ENCODE peak calls at places on chromosome 22, in seven cellular contexts. S is HCT116, N is H1, B is K562, I is HepG2, Z is GM12878, G is SK-N-SH. E is an unnamed sample.

GRCh38 chr22:43006016-43006505 is 8.9 kb downstream of the PACSIN2 start:
- DNase-seq in S (no peak), N (no peak), I (no peak), Z (no peak), G (no peak), B (no peak), E (no peak)

GRCh38 chr22:21942407-21942895 is 10.2 kb downstream of the PPM1F start:
- DNase-seq in I (no peak), Z (no peak), G (no peak), S (peak; percentile 44), N (no peak), B (no peak), E (no peak)

GRCh38 chr22:43182726-43183125 is 4.2 kb downstream of the TTLL12 start:
- DNase-seq in B (no peak), G (no peak), I (no peak), Z (no peak), N (no peak), S (no peak), E (no peak)

GRCh38 chr22:23305922-23306374 is 125.6 kb downstream of the BCR start:
- DNase-seq in Z (no peak), I (no peak), S (no peak), G (peak; percentile 75), N (no peak), B (no peak), E (no peak)

GRCh38 chr22:25970348-25970995 is 198.8 kb upstream of the SEZ6L start:
- DNase-seq in Z (no peak), G (no peak), S (no peak), I (no peak), B (no peak), N (no peak), E (no peak)

GRCh38 chr22:27401321-27401720 is 400.2 kb downstream of the MN1 start:
- DNase-seq in B (no peak), S (no peak), N (no peak), I (no peak), Z (no peak), G (no peak), E (no peak)

GRCh38 chr22:23670378-23671295 is 20.2 kb upstream of the RGL4 start:
- DNase-seq in I (no peak), S (no peak), B (no peak), G (no peak), N (no peak), Z (no peak), E (no peak)

GRCh38 chr22:42906605-42907338 is 49.7 kb upstream of the ARFGAP3 start:
- DNase-seq in Z (no peak), N (no peak), S (no peak), G (no peak), B (no peak), I (no peak), E (no peak)

DNA sequence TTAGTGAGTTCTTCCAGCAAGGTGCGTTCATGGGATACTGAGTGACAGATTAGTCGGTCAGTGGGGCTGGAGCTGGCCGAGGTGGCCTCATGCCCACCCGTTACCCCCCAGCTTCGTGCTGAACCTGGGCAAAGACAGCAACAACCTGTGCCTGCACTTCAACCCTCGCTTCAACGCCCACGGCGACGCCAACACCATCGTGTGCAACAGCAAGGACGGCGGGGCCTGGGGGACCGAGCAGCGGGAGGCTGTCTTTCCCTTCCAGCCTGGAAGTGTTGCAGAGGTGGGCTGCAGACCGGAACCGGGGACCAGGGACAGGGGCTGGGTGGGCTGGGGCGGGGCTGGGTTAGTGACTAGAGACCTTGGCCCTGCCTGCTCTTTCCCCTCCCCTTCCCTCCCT is 2.9 kb downstream of the LGALS1 start:
- DNase-seq in I (no peak), G (no peak), Z (no peak), N (no peak), B (no peak), S (no peak), E (no peak)
- TF ChIP-seq JUND in I (no peak), G (no peak), Z (no peak), N (no peak), B (no peak), S (no peak), E (no peak)

DNA sequence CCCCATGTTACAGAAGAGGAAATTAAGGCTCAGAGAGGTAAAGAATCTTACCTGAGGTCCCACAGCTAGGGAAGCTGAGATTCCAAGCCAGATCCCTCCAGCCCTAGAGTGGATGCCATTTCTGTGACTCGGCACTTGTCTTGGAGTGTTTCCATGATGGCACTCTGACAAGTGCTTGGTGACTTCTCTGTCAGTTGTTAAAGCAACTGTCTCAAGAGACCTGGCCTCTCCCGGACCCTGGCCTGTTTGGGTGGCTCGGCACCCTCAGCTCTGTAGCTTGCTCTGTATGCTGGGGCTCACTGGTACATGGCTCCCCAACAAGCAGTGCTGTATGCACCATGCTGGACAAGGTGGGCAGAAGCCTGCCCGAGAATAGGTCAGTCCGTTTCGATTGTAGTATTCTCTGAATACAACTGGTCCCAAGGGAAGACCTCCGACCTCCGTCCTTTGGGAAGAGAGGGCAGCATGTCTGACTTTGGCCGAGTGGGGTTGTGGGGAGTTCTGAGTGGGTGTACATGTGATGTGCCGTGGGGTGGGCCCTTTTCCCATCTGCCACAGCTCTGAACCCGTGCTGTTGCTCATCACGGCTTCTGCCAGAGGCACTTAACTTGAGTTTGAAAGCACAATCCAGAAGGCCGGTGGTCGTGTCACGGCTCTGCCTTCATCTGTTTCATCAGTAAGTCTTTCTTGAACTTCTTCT is 12.4 kb downstream of the ACO2 start:
- DNase-seq in S (no peak), B (no peak), N (no peak), I (no peak), Z (no peak), G (no peak), E (peak; percentile 33)
- TF ChIP-seq JUND in S (no peak), B (no peak), N (no peak), I (no peak), Z (no peak), G (no peak), E (no peak)

DNA sequence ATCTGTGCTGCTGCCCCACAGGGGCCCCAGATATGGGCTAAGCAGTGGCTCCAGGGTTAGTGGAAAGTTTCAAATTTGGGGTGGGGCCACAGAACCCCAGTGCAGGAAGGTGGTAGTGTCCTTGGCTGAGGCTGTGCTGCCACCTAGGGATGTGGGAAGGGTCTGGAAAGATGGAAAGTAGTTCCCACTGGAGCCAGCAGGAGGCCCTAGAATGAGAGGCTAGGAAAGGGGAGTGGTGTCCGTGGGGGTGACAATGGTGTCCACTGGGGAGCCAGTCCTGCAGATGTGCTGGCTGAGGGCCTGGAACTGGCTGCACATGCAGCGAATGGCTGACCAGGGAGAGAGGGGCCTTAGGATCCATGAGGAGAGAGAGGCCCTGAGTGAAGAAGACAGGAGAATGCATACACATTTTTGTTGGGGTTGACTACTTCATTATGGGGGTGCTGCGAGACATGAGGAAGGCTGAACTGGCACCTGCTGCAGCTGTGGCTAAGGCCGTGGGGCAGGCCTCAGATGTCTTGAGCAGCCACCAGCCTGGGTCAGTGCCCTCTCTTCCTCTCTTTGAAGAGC is 21.1 kb downstream of the RFPL3 start:
- DNase-seq in Z (no peak), G (peak; percentile 80), I (peak; percentile 51), N (peak; percentile 91), S (peak; percentile 54), B (peak; percentile 72), E (peak; percentile 61)
- TF ChIP-seq JUND in Z (no peak), G (no peak), I (no peak), N (no peak), S (no peak), B (no peak), E (no peak)

GRCh38 chr22:20429254-20430100 is 8.1 kb downstream of the SCARF2 start:
- DNase-seq in Z (no peak), S (no peak), I (no peak), N (peak; percentile 90), B (peak; percentile 100), G (peak; percentile 74), E (no peak)
- TF ChIP-seq JUND in Z (no peak), S (no peak), I (no peak), N (no peak), B (no peak), G (no peak), E (no peak)

GRCh38 chr22:50141891-50142363 is 28.6 kb upstream of the PANX2 start:
- DNase-seq in G (peak; percentile 54), S (no peak), N (peak; percentile 58), I (no peak), Z (no peak), B (no peak), E (peak; percentile 15)
- TF ChIP-seq JUND in G (no peak), S (no peak), N (no peak), I (no peak), Z (no peak), B (no peak), E (no peak)

GRCh38 chr22:47607486-47607885 is 845.0 kb downstream of the TBC1D22A start:
- DNase-seq in Z (no peak), N (no peak), I (no peak), S (no peak), G (no peak), B (no peak), E (no peak)

GRCh38 chr22:47610766-47611165 is 848.3 kb downstream of the TBC1D22A start:
- DNase-seq in B (peak; percentile 19), N (no peak), I (no peak), Z (no peak), G (no peak), S (no peak), E (no peak)

GRCh38 chr22:47610281-47610680 is 847.8 kb downstream of the TBC1D22A start:
- DNase-seq in G (no peak), N (no peak), B (no peak), I (no peak), Z (no peak), S (no peak), E (no peak)

GRCh38 chr22:47608421-47608820 is 846.0 kb downstream of the TBC1D22A start:
- DNase-seq in I (no peak), G (no peak), Z (no peak), N (no peak), S (no peak), B (no peak), E (no peak)

DNA sequence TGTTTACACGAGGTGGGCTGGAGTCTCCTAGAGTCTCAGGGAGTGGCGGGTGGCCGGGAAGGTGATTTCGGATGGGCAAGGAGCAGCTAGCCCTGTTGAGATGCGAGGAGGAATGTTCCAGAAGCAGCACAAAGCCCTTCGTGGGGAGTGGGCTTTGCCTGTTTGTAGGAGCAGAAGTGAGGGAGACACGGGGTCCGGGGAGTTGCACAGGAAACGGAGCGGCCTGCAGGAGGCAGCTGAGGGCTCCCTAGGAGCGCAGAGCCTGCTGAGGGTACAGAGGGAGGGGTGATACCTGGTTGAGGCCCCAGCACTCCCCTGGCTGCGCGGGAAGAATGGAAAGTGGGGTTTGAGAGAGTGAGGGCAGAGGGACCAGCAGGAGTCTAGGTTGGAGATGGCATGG is 847.2 kb downstream of the TBC1D22A start:
- DNase-seq in G (no peak), B (no peak), Z (no peak), S (no peak), I (no peak), N (no peak), E (no peak)
- TF ChIP-seq JUND in G (no peak), B (no peak), Z (no peak), S (no peak), I (no peak), N (no peak), E (no peak)